ENCODE peak calls at places on chromosomes 13 and 19, in seven cellular contexts. S is prostate gland; Q is colonic mucosa; D is adrenal gland; U is PC-3; X is mammary epithelial cell; Y is CD8-positive, alpha-beta T cell. Z is an unnamed sample.

GRCh38 chr13:89687066-89687465 is 1660.4 kb upstream of the MIR17HG start:
- DNase-seq in X (no peak), U (no peak), S (no peak), Y (no peak), Q (no peak), D (no peak), Z (no peak)

GRCh38 chr19:41431426-41432386 is 4.5 kb upstream of the B3GNT8 start:
- DNase-seq in D (peak; percentile 84), U (no peak), S (no peak), Q (no peak), X (peak; percentile 25), Y (no peak), Z (no peak)

GRCh38 chr13:99974939-99975561 is 3.5 kb upstream of the ZIC5 start:
- DNase-seq in S (no peak), D (no peak), U (no peak), Q (peak; percentile 18), X (no peak), Y (no peak), Z (peak; percentile 10)

GRCh38 chr13:45007225-45007624 is 17.9 kb downstream of the GPALPP1 start:
- DNase-seq in Y (no peak), X (no peak), D (no peak), U (no peak), Q (no peak), S (no peak), Z (no peak)

GRCh38 chr13:93745884-93746283 is 519.3 kb downstream of the GPC6 start:
- DNase-seq in Q (no peak), U (no peak), X (no peak), Y (no peak), S (no peak), D (no peak), Z (no peak)

GRCh38 chr19:19021115-19021514 is 12.2 kb downstream of the SUGP2 start:
- DNase-seq in Y (no peak), Q (no peak), D (no peak), X (no peak), S (peak; percentile 29), U (no peak), Z (no peak)

GRCh38 chr19:46225558-46226004 is 4.0 kb upstream of the IGFL1 start:
- DNase-seq in D (no peak), X (no peak), Y (no peak), S (no peak), U (peak; percentile 19), Q (no peak), Z (no peak)

GRCh38 chr19:16591803-16592556 is 19.8 kb upstream of the SLC35E1 start:
- DNase-seq in Q (no peak), Y (no peak), S (no peak), U (peak; percentile 38), X (peak; percentile 41), D (peak; percentile 66), Z (no peak)

GRCh38 chr19:39155114-39155700 is 29.6 kb downstream of the PAK4 start:
- DNase-seq in S (no peak), X (no peak), U (no peak), Y (no peak), D (no peak), Q (no peak), Z (no peak)

GRCh38 chr13:113848431-113849260 is 15.2 kb downstream of the GAS6 start:
- DNase-seq in D (no peak), U (peak; percentile 20), X (peak; percentile 72), Q (peak; percentile 84), S (no peak), Y (no peak), Z (no peak)

DNA sequence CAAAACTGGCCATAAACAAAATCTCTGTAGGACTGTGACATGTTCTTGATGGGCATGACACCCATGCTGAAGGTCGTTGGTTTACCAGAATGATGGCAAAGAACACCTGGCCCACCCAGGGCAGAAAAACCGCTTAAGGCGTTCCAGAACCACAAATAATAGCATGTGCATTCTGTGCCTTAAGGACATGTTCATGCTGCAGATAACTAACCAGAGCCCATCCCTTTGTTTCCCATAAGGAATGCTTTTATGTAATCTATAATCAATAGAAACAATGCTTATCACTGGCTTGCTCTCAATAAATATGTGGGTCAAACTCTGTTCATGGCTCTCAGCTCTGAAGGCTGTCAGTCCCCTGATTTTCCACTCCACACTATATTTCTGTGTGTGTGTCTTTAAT is 11.2 kb upstream of the ZNF578 start:
- DNase-seq in U (no peak), X (no peak), D (no peak), Q (no peak), S (no peak), Y (no peak), Z (no peak)
- H3K9me3 ChIP-seq in U (peaks cover 54% of the 10 kb centered on the region), X (peaks cover 28% of the 10 kb centered on the region), D (no peaks in the 10 kb centered on the region), Q (no peaks in the 10 kb centered on the region), S (no peaks in the 10 kb centered on the region), Y (no peaks in the 10 kb centered on the region), Z (no peaks in the 10 kb centered on the region)

DNA sequence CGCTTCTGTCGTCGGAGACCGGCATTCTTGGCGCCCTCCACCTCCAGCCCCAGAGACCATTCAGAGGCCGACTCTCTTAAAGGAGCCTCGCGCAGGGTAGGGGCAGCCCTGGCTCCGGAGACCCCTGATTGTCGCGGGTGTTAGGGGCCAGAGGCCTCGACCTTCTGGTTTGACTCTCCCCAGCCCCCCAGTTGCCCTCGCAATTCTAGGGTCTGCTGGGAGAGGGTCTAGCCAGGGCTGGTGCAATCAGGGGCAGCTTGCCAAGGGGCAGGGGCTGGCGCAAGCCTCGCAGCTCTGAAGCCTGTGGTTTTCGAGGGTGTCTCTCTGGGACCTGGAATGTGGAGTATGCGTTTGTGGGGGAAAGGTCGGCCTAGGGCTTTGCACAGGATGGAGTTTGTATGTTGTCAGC is 1.6 kb upstream of the SLC7A10 start:
- DNase-seq in X (no peak), U (no peak), D (no peak), Y (no peak), S (no peak), Q (no peak), Z (no peak)
- H3K4me3 ChIP-seq in X (no peak overlapping the region), U (no peak overlapping the region), D (no peak overlapping the region), Y (no peak overlapping the region), S (no peak overlapping the region), Q (peak overlapping the region; percentile 30), Z (no peak overlapping the region)

DNA sequence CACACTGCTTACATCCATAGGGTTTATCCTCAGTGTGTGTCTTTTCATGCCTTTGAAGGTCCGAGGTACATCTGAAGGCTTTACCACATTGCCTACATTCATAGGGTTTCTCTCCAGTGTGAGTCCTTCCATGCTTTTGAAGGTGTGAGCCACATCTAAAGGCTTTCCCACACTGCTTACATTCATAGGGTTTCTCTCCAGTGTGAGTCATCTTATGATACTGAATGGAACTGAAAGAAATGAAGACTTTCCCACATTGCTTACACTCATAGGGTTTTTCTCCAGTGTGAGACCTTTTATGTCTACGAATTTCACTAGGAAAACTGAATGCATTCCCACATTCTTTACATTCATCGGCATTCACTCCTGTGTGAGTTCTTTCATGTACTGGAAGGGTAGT is 7.1 kb downstream of the ZNF20 start:
- DNase-seq in Y (no peak), D (no peak), X (no peak), U (no peak), S (no peak), Q (no peak), Z (no peak)
- H3K9me3 ChIP-seq in Y (peaks cover 16% of the 10 kb centered on the region), D (peaks cover 24% of the 10 kb centered on the region), X (peaks cover 48% of the 10 kb centered on the region), U (peaks cover 46% of the 10 kb centered on the region), S (no peaks in the 10 kb centered on the region), Q (peaks cover 16% of the 10 kb centered on the region), Z (peaks cover 16% of the 10 kb centered on the region)

GRCh38 chr13:41007359-41008118 is 11.6 kb downstream of the ELF1 start:
- DNase-seq in U (peak; percentile 24), D (no peak), X (no peak), S (no peak), Q (no peak), Y (no peak), Z (peak; percentile 39)

GRCh38 chr13:41006296-41006695 is 12.8 kb downstream of the ELF1 start:
- DNase-seq in X (no peak), U (no peak), D (no peak), Q (no peak), S (no peak), Y (no peak), Z (no peak)

GRCh38 chr13:41006951-41007350 is 12.2 kb downstream of the ELF1 start:
- DNase-seq in S (no peak), D (no peak), Q (no peak), Y (no peak), U (no peak), X (no peak), Z (no peak)

GRCh38 chr13:41004875-41005693 is 14.0 kb downstream of the ELF1 start:
- DNase-seq in S (no peak), X (no peak), Y (no peak), U (peak; percentile 8), Q (no peak), D (no peak), Z (peak; percentile 64)

GRCh38 chr13:41005709-41006108 is 13.4 kb downstream of the ELF1 start:
- DNase-seq in S (no peak), D (no peak), Q (no peak), Y (no peak), U (peak; percentile 23), X (no peak), Z (no peak)
- H3K4me3 ChIP-seq in S (no peak overlapping the region), D (no peak overlapping the region), Q (no peak overlapping the region), Y (no peak overlapping the region), U (no peak overlapping the region), X (no peak overlapping the region), Z (peak overlapping the region; percentile 7)

Z was measured in CD4-positive, alpha-beta memory T cell.